ENCODE peak calls at places on chromosome 17, in six cellular contexts. One of them, this sample, is unnamed.

GRCh38 chr17:7217113-7217987 is 2.3 kb downstream of the DLG4 start:
- DNase-seq in uterus: peak
- DNase-seq in T-cell: no peak
- DNase-seq in OCI-LY7: peak
- DNase-seq in effector CD4-positive, alpha-beta T cell: no peak
- DNase-seq in NCI-H774: no peak
- DNase-seq in this sample: no peak

GRCh38 chr17:80949451-80950421 is 41.9 kb upstream of the CHMP6 start:
- DNase-seq in uterus: peak
- DNase-seq in T-cell: no peak
- DNase-seq in OCI-LY7: no peak
- DNase-seq in effector CD4-positive, alpha-beta T cell: peak
- DNase-seq in NCI-H774: no peak
- DNase-seq in this sample: no peak

GRCh38 chr17:80758793-80759673 is 214.4 kb downstream of the RPTOR start:
- DNase-seq in uterus: peak
- DNase-seq in T-cell: no peak
- DNase-seq in OCI-LY7: no peak
- DNase-seq in effector CD4-positive, alpha-beta T cell: no peak
- DNase-seq in NCI-H774: no peak
- DNase-seq in this sample: peak

GRCh38 chr17:79993390-79994221 is 42.1 kb downstream of the TBC1D16 start:
- DNase-seq in uterus: peak
- DNase-seq in T-cell: peak
- DNase-seq in OCI-LY7: peak
- DNase-seq in effector CD4-positive, alpha-beta T cell: no peak
- DNase-seq in NCI-H774: peak
- DNase-seq in this sample: peak

GRCh38 chr17:45299311-45299710 is 17.5 kb downstream of the MAP3K14 start:
- DNase-seq in uterus: no peak
- DNase-seq in T-cell: no peak
- DNase-seq in OCI-LY7: peak
- DNase-seq in effector CD4-positive, alpha-beta T cell: no peak
- DNase-seq in NCI-H774: no peak
- DNase-seq in this sample: no peak

GRCh38 chr17:77465358-77466041 is 324.7 kb downstream of the SEC14L1 start:
- DNase-seq in uterus: no peak
- DNase-seq in T-cell: peak
- DNase-seq in OCI-LY7: peak
- DNase-seq in effector CD4-positive, alpha-beta T cell: peak
- DNase-seq in NCI-H774: no peak
- DNase-seq in this sample: peak

GRCh38 chr17:82170412-82170961 is 42.2 kb downstream of the CCDC57 start:
- DNase-seq in uterus: no peak
- DNase-seq in T-cell: no peak
- DNase-seq in OCI-LY7: no peak
- DNase-seq in effector CD4-positive, alpha-beta T cell: no peak
- DNase-seq in NCI-H774: no peak
- DNase-seq in this sample: no peak

GRCh38 chr17:68600123-68600880 is 865 bp downstream of the FAM20A start:
- DNase-seq in uterus: peak
- DNase-seq in T-cell: no peak
- DNase-seq in OCI-LY7: no peak
- DNase-seq in effector CD4-positive, alpha-beta T cell: no peak
- DNase-seq in NCI-H774: no peak
- DNase-seq in this sample: no peak

GRCh38 chr17:72079700-72080099 is 41.1 kb upstream of the SOX9 start:
- DNase-seq in uterus: no peak
- DNase-seq in T-cell: no peak
- DNase-seq in OCI-LY7: no peak
- DNase-seq in effector CD4-positive, alpha-beta T cell: no peak
- DNase-seq in NCI-H774: no peak
- DNase-seq in this sample: no peak

GRCh38 chr17:46878055-46878454 is 26.7 kb downstream of the WNT9B start:
- DNase-seq in uterus: peak
- DNase-seq in T-cell: no peak
- DNase-seq in OCI-LY7: no peak
- DNase-seq in effector CD4-positive, alpha-beta T cell: no peak
- DNase-seq in NCI-H774: no peak
- DNase-seq in this sample: no peak

GRCh38 chr17:4721203-4722135 is 9.8 kb upstream of the MED11 start:
- DNase-seq in uterus: no peak
- DNase-seq in T-cell: no peak
- DNase-seq in OCI-LY7: no peak
- DNase-seq in effector CD4-positive, alpha-beta T cell: no peak
- DNase-seq in NCI-H774: peak
- DNase-seq in this sample: no peak

GRCh38 chr17:27489045-27489715 is 32.9 kb downstream of the KSR1 start:
- DNase-seq in uterus: peak
- DNase-seq in T-cell: no peak
- DNase-seq in OCI-LY7: no peak
- DNase-seq in effector CD4-positive, alpha-beta T cell: no peak
- DNase-seq in NCI-H774: no peak
- DNase-seq in this sample: no peak

GRCh38 chr17:49557204-49558024 is 18.3 kb upstream of the NXPH3 start:
- DNase-seq in uterus: no peak
- DNase-seq in T-cell: no peak
- DNase-seq in OCI-LY7: peak
- DNase-seq in effector CD4-positive, alpha-beta T cell: no peak
- DNase-seq in NCI-H774: peak
- DNase-seq in this sample: no peak

GRCh38 chr17:47077576-47077975 is 98.5 kb upstream of the RPRML start:
- DNase-seq in uterus: no peak
- DNase-seq in T-cell: no peak
- DNase-seq in OCI-LY7: no peak
- DNase-seq in effector CD4-positive, alpha-beta T cell: no peak
- DNase-seq in NCI-H774: no peak
- DNase-seq in this sample: no peak

This sample was measured in naive thymus-derived CD8-positive, alpha-beta T cell.